ENCODE peak calls at places on chromosomes 12 and 14, in eight cellular contexts. One of them, this sample, is unnamed.
A peak's percentile ranks its signal among the peaks of the same experiment; 100 is the strongest.

GRCh38 chr14:103847954-103848719 is 762 bp upstream of the PPP1R13B start:
- DNase-seq in right atrium auricular region: no peak
- DNase-seq in cardiac fibroblast: no peak
- DNase-seq in breast epithelium: no peak
- DNase-seq in AG09309: no peak
- DNase-seq in fibroblast of villous mesenchyme: peak; percentile 37
- DNase-seq in psoas muscle: peak; percentile 50
- DNase-seq in mucosa of descending colon: peak; percentile 75
- DNase-seq in this sample: no peak

GRCh38 chr12:96902076-96902475 is 5.0 kb upstream of the NEDD1 start:
- DNase-seq in right atrium auricular region: no peak
- DNase-seq in cardiac fibroblast: no peak
- DNase-seq in breast epithelium: no peak
- DNase-seq in AG09309: no peak
- DNase-seq in fibroblast of villous mesenchyme: peak; percentile 17
- DNase-seq in psoas muscle: no peak
- DNase-seq in mucosa of descending colon: no peak
- DNase-seq in this sample: no peak

GRCh38 chr12:124394462-124395128 is 99.7 kb downstream of the RFLNA start:
- DNase-seq in right atrium auricular region: no peak
- DNase-seq in cardiac fibroblast: peak; percentile 58
- DNase-seq in breast epithelium: no peak
- DNase-seq in AG09309: no peak
- DNase-seq in fibroblast of villous mesenchyme: peak; percentile 17
- DNase-seq in psoas muscle: no peak
- DNase-seq in mucosa of descending colon: no peak
- DNase-seq in this sample: no peak

GRCh38 chr14:90555126-90556049 is 158.6 kb downstream of the CALM1 start:
- DNase-seq in right atrium auricular region: no peak
- DNase-seq in cardiac fibroblast: no peak
- DNase-seq in breast epithelium: no peak
- DNase-seq in AG09309: no peak
- DNase-seq in fibroblast of villous mesenchyme: no peak
- DNase-seq in psoas muscle: no peak
- DNase-seq in mucosa of descending colon: no peak
- DNase-seq in this sample: no peak

GRCh38 chr12:12336049-12336411 is 14.0 kb downstream of the MANSC1 start:
- DNase-seq in right atrium auricular region: no peak
- DNase-seq in cardiac fibroblast: peak; percentile 36
- DNase-seq in breast epithelium: no peak
- DNase-seq in AG09309: no peak
- DNase-seq in fibroblast of villous mesenchyme: peak; percentile 64
- DNase-seq in psoas muscle: no peak
- DNase-seq in mucosa of descending colon: no peak
- DNase-seq in this sample: no peak

GRCh38 chr12:51888316-51889215 is 663 bp downstream of the ANKRD33 start:
- DNase-seq in right atrium auricular region: no peak
- DNase-seq in cardiac fibroblast: no peak
- DNase-seq in breast epithelium: no peak
- DNase-seq in AG09309: no peak
- DNase-seq in fibroblast of villous mesenchyme: no peak
- DNase-seq in psoas muscle: no peak
- DNase-seq in mucosa of descending colon: peak; percentile 23
- DNase-seq in this sample: peak; percentile 22

GRCh38 chr14:52124791-52125661 is 56.2 kb upstream of the NID2 start:
- DNase-seq in right atrium auricular region: no peak
- DNase-seq in cardiac fibroblast: peak; percentile 93
- DNase-seq in breast epithelium: no peak
- DNase-seq in AG09309: peak; percentile 74
- DNase-seq in fibroblast of villous mesenchyme: peak; percentile 96
- DNase-seq in psoas muscle: no peak
- DNase-seq in mucosa of descending colon: no peak
- DNase-seq in this sample: no peak

GRCh38 chr12:109255377-109255776 is 53.7 kb downstream of the FOXN4 start:
- DNase-seq in right atrium auricular region: no peak
- DNase-seq in cardiac fibroblast: peak; percentile 69
- DNase-seq in breast epithelium: no peak
- DNase-seq in AG09309: no peak
- DNase-seq in fibroblast of villous mesenchyme: peak; percentile 16
- DNase-seq in psoas muscle: no peak
- DNase-seq in mucosa of descending colon: no peak
- DNase-seq in this sample: no peak

GRCh38 chr14:92531151-92531873 is 17.7 kb downstream of the RIN3 start:
- DNase-seq in right atrium auricular region: no peak
- DNase-seq in cardiac fibroblast: no peak
- DNase-seq in breast epithelium: no peak
- DNase-seq in AG09309: no peak
- DNase-seq in fibroblast of villous mesenchyme: no peak
- DNase-seq in psoas muscle: peak; percentile 20
- DNase-seq in mucosa of descending colon: peak; percentile 40
- DNase-seq in this sample: no peak

GRCh38 chr12:88574278-88574677 is 6.0 kb downstream of the KITLG start:
- DNase-seq in right atrium auricular region: no peak
- DNase-seq in cardiac fibroblast: peak; percentile 14
- DNase-seq in breast epithelium: no peak
- DNase-seq in AG09309: no peak
- DNase-seq in fibroblast of villous mesenchyme: peak; percentile 62
- DNase-seq in psoas muscle: no peak
- DNase-seq in mucosa of descending colon: no peak
- DNase-seq in this sample: no peak

GRCh38 chr12:25135531-25136154 is 59.3 kb downstream of the DNAI7 start:
- DNase-seq in right atrium auricular region: no peak
- DNase-seq in cardiac fibroblast: no peak
- DNase-seq in breast epithelium: no peak
- DNase-seq in AG09309: no peak
- DNase-seq in fibroblast of villous mesenchyme: no peak
- DNase-seq in psoas muscle: no peak
- DNase-seq in mucosa of descending colon: no peak
- DNase-seq in this sample: no peak

GRCh38 chr12:110857528-110857927 is 10.7 kb downstream of the CCDC63 start:
- DNase-seq in right atrium auricular region: no peak
- DNase-seq in cardiac fibroblast: no peak
- DNase-seq in breast epithelium: no peak
- DNase-seq in AG09309: no peak
- DNase-seq in fibroblast of villous mesenchyme: no peak
- DNase-seq in psoas muscle: no peak
- DNase-seq in mucosa of descending colon: no peak
- DNase-seq in this sample: no peak

GRCh38 chr12:57233357-57234232 is 4.1 kb downstream of the SHMT2 start:
- DNase-seq in right atrium auricular region: no peak
- DNase-seq in cardiac fibroblast: peak; percentile 78
- DNase-seq in breast epithelium: no peak
- DNase-seq in AG09309: no peak
- DNase-seq in fibroblast of villous mesenchyme: peak; percentile 75
- DNase-seq in psoas muscle: peak; percentile 15
- DNase-seq in mucosa of descending colon: peak; percentile 24
- DNase-seq in this sample: no peak

GRCh38 chr12:1297206-1297605 is 297.2 kb downstream of the FBXL14 start:
- DNase-seq in right atrium auricular region: no peak
- DNase-seq in cardiac fibroblast: no peak
- DNase-seq in breast epithelium: no peak
- DNase-seq in AG09309: peak; percentile 72
- DNase-seq in fibroblast of villous mesenchyme: peak; percentile 37
- DNase-seq in psoas muscle: no peak
- DNase-seq in mucosa of descending colon: no peak
- DNase-seq in this sample: no peak

GRCh38 chr12:128830505-128830893 is 6.7 kb upstream of the SLC15A4 start:
- DNase-seq in right atrium auricular region: peak; percentile 1
- DNase-seq in cardiac fibroblast: no peak
- DNase-seq in breast epithelium: no peak
- DNase-seq in AG09309: no peak
- DNase-seq in fibroblast of villous mesenchyme: no peak
- DNase-seq in psoas muscle: no peak
- DNase-seq in mucosa of descending colon: no peak
- DNase-seq in this sample: no peak

GRCh38 chr12:97005612-97006011 is 98.6 kb downstream of the NEDD1 start:
- DNase-seq in right atrium auricular region: no peak
- DNase-seq in cardiac fibroblast: no peak
- DNase-seq in breast epithelium: no peak
- DNase-seq in AG09309: no peak
- DNase-seq in fibroblast of villous mesenchyme: no peak
- DNase-seq in psoas muscle: no peak
- DNase-seq in mucosa of descending colon: no peak
- DNase-seq in this sample: no peak

GRCh38 chr14:37608649-37609048 is 13.2 kb downstream of the TTC6 start:
- DNase-seq in right atrium auricular region: no peak
- DNase-seq in cardiac fibroblast: no peak
- DNase-seq in breast epithelium: no peak
- DNase-seq in AG09309: no peak
- DNase-seq in fibroblast of villous mesenchyme: no peak
- DNase-seq in psoas muscle: no peak
- DNase-seq in mucosa of descending colon: no peak
- DNase-seq in this sample: no peak

GRCh38 chr12:76197283-76197682 is 112.8 kb upstream of the NAP1L1 start:
- DNase-seq in right atrium auricular region: no peak
- DNase-seq in cardiac fibroblast: no peak
- DNase-seq in breast epithelium: no peak
- DNase-seq in AG09309: no peak
- DNase-seq in fibroblast of villous mesenchyme: no peak
- DNase-seq in psoas muscle: no peak
- DNase-seq in mucosa of descending colon: no peak
- DNase-seq in this sample: no peak

GRCh38 chr12:116640320-116640719 is 81.1 kb downstream of the MAP1LC3B2 start:
- DNase-seq in right atrium auricular region: no peak
- DNase-seq in cardiac fibroblast: no peak
- DNase-seq in breast epithelium: no peak
- DNase-seq in AG09309: no peak
- DNase-seq in fibroblast of villous mesenchyme: no peak
- DNase-seq in psoas muscle: no peak
- DNase-seq in mucosa of descending colon: no peak
- DNase-seq in this sample: no peak
- TF ChIP-seq CTCF in right atrium auricular region: no peak
- TF ChIP-seq CTCF in cardiac fibroblast: no peak
- TF ChIP-seq CTCF in breast epithelium: no peak
- TF ChIP-seq CTCF in AG09309: no peak
- TF ChIP-seq CTCF in fibroblast of villous mesenchyme: no peak
- TF ChIP-seq CTCF in psoas muscle: no peak
- TF ChIP-seq CTCF in mucosa of descending colon: no peak
- TF ChIP-seq CTCF in this sample: no peak

GRCh38 chr14:26138764-26139445 is 458.9 kb downstream of the NOVA1 start:
- DNase-seq in right atrium auricular region: no peak
- DNase-seq in cardiac fibroblast: peak; percentile 55
- DNase-seq in breast epithelium: no peak
- DNase-seq in AG09309: no peak
- DNase-seq in fibroblast of villous mesenchyme: peak; percentile 8
- DNase-seq in psoas muscle: no peak
- DNase-seq in mucosa of descending colon: no peak
- DNase-seq in this sample: no peak
- TF ChIP-seq CTCF in right atrium auricular region: no peak
- TF ChIP-seq CTCF in cardiac fibroblast: peak; percentile 11
- TF ChIP-seq CTCF in breast epithelium: no peak
- TF ChIP-seq CTCF in AG09309: no peak
- TF ChIP-seq CTCF in fibroblast of villous mesenchyme: peak; percentile 6
- TF ChIP-seq CTCF in psoas muscle: no peak
- TF ChIP-seq CTCF in mucosa of descending colon: no peak
- TF ChIP-seq CTCF in this sample: no peak

DNA sequence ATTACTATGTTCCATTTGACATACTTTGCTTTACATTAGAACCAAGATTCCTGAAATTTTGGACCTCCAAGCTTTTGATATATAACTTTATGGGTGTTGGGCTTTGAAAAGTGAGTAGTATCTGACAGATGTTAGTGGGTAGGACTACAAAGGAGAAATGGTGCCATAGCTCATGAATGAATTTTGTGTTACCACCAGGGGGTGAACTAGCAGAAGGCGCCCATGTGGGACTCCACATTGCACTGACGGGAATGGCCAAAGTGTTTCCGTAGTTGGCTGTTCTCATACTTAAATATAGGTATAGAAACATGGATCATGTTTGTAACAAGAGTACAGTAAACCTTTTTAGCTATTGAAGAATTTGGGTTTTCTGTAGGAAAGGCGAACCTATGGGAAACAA is 337.5 kb downstream of the FLRT2 start:
- DNase-seq in right atrium auricular region: no peak
- DNase-seq in cardiac fibroblast: no peak
- DNase-seq in breast epithelium: no peak
- DNase-seq in AG09309: no peak
- DNase-seq in fibroblast of villous mesenchyme: no peak
- DNase-seq in psoas muscle: no peak
- DNase-seq in mucosa of descending colon: no peak
- DNase-seq in this sample: no peak
- TF ChIP-seq CTCF in right atrium auricular region: no peak
- TF ChIP-seq CTCF in cardiac fibroblast: no peak
- TF ChIP-seq CTCF in breast epithelium: no peak
- TF ChIP-seq CTCF in AG09309: no peak
- TF ChIP-seq CTCF in fibroblast of villous mesenchyme: no peak
- TF ChIP-seq CTCF in psoas muscle: no peak
- TF ChIP-seq CTCF in mucosa of descending colon: no peak
- TF ChIP-seq CTCF in this sample: no peak

DNA sequence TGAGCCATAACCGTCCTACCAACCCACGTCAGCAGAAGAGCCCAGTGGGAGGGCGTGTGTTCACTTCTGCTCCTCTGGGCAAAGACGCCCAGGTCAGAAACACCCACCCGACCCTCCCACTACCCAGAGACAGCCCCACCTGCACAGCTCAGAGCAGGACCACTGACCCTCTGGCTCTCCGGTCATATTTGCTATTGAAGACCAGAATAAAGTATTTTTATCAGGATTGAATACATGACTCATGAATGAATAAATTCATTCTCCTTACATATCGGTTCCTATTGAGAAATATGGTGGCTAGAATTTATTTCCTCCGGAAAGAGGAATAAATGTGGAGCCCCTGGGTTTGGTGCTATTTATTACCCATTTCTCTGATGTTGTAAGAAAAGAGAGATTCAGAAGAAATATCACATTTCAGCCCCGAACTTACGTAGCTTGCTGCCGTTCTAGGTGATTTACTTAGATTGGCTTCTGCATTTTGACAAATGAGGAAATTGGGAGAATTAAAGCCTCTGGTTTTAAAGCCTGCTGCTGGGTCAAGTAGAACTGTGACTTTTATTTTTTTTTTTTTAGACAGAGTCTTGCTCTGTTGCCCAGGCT is 36.4 kb upstream of the P2RX7 start:
- DNase-seq in right atrium auricular region: no peak
- DNase-seq in cardiac fibroblast: no peak
- DNase-seq in breast epithelium: no peak
- DNase-seq in AG09309: no peak
- DNase-seq in fibroblast of villous mesenchyme: no peak
- DNase-seq in psoas muscle: no peak
- DNase-seq in mucosa of descending colon: no peak
- DNase-seq in this sample: no peak
- TF ChIP-seq CTCF in right atrium auricular region: no peak
- TF ChIP-seq CTCF in cardiac fibroblast: no peak
- TF ChIP-seq CTCF in breast epithelium: no peak
- TF ChIP-seq CTCF in AG09309: no peak
- TF ChIP-seq CTCF in fibroblast of villous mesenchyme: no peak
- TF ChIP-seq CTCF in psoas muscle: no peak
- TF ChIP-seq CTCF in mucosa of descending colon: no peak
- TF ChIP-seq CTCF in this sample: no peak

This sample was measured in omental fat pad.